ENCODE peak calls at places on chromosomes 16 and 17, in ten cellular contexts. D is right atrium auricular region, N is AG09319, F is mucosa of descending colon, E is neural crest cell, O is HFF-Myc, Z is AG09309, T is left lung, P is colonic mucosa, Y is Peyer's patch. X is an unnamed sample.

GRCh38 chr17:72173475-72174116 is 52.8 kb downstream of the SOX9 start:
- DNase-seq in F (no peak), N (no peak), D (no peak), E (no peak), Z (no peak), P (no peak), T (no peak), O (no peak), Y (no peak), X (no peak)

GRCh38 chr16:19588661-19589060 is 33.2 kb downstream of the VPS35L start:
- DNase-seq in P (no peak), D (no peak), F (no peak), Y (no peak), E (no peak), Z (no peak), O (no peak), N (no peak), T (no peak), X (no peak)

GRCh38 chr17:10631701-10632100 is 25.4 kb downstream of the MYH3 start:
- DNase-seq in T (no peak), E (no peak), Y (no peak), O (no peak), D (no peak), F (no peak), N (no peak), P (no peak), Z (no peak), X (no peak)

GRCh38 chr16:90008708-90009145 is 10.5 kb downstream of the DBNDD1 start:
- DNase-seq in N (no peak), Z (no peak), Y (no peak), E (no peak), T (no peak), O (no peak), F (no peak), P (no peak), D (no peak), X (peak; percentile 48)

GRCh38 chr16:79415983-79416641 is 184.4 kb downstream of the MAF start:
- DNase-seq in O (no peak), Y (no peak), F (no peak), D (no peak), T (no peak), E (no peak), P (no peak), N (no peak), Z (no peak), X (peak; percentile 20)

GRCh38 chr16:11472410-11472809 is 114.3 kb downstream of the LITAF start:
- DNase-seq in Z (no peak), E (no peak), P (no peak), O (no peak), N (no peak), T (no peak), F (no peak), D (no peak), Y (no peak), X (no peak)

GRCh38 chr17:8698142-8699050 is 46.2 kb downstream of the CCDC42 start:
- DNase-seq in E (no peak), F (peak; percentile 42), Y (no peak), T (no peak), P (peak; percentile 32), Z (no peak), N (no peak), O (peak; percentile 54), D (peak; percentile 75), X (no peak)

GRCh38 chr16:48329138-48329537 is 56.1 kb downstream of the SIAH1 start:
- DNase-seq in F (no peak), Y (no peak), O (no peak), N (no peak), D (no peak), E (no peak), T (no peak), Z (no peak), P (no peak), X (no peak)

GRCh38 chr16:46787909-46788308 is 39.8 kb upstream of the MYLK3 start:
- DNase-seq in E (no peak), T (no peak), Y (no peak), F (no peak), O (no peak), P (no peak), D (no peak), N (no peak), Z (no peak), X (no peak)

GRCh38 chr17:71631483-71631882 is 489.3 kb upstream of the SOX9 start:
- DNase-seq in O (no peak), D (no peak), P (no peak), F (no peak), N (no peak), Z (no peak), T (no peak), Y (no peak), E (no peak), X (no peak)

GRCh38 chr17:9329251-9329921 is 246.2 kb downstream of the STX8 start:
- DNase-seq in P (no peak), Z (no peak), D (no peak), N (no peak), E (no peak), T (no peak), O (no peak), F (no peak), Y (no peak), X (no peak)

GRCh38 chr16:54031107-54031760 is 255.4 kb downstream of the IRX3 start:
- DNase-seq in P (no peak), E (no peak), Z (peak; percentile 43), D (no peak), Y (no peak), T (no peak), F (no peak), O (no peak), N (no peak), X (no peak)

GRCh38 chr17:73585583-73585982 is 58.7 kb downstream of the SDK2 start:
- DNase-seq in T (no peak), F (no peak), O (no peak), E (no peak), D (no peak), P (no peak), N (no peak), Y (no peak), Z (no peak), X (no peak)
- TF ChIP-seq CTCF in T (no peak), F (no peak), O (no peak), E (no peak), D (no peak), P (no peak), N (no peak), Y (no peak), Z (no peak), X (no peak)

GRCh38 chr17:79991140-79991923 is 44.3 kb downstream of the TBC1D16 start:
- DNase-seq in D (no peak), E (peak; percentile 77), N (peak; percentile 43), P (peak; percentile 92), T (peak; percentile 95), F (peak; percentile 94), Y (peak; percentile 91), O (no peak), Z (peak; percentile 25), X (peak; percentile 47)
- TF ChIP-seq CTCF in D (peak; percentile 83), E (peak; percentile 74), N (peak; percentile 65), P (peak; percentile 50), T (peak; percentile 29), F (peak; percentile 75), Y (no peak), O (peak; percentile 41), Z (peak; percentile 73), X (peak; percentile 44)

GRCh38 chr17:81905993-81906392 is 4.0 kb downstream of the NPB start:
- DNase-seq in Z (no peak), T (no peak), F (no peak), N (no peak), P (no peak), E (no peak), D (no peak), Y (no peak), O (no peak), X (no peak)

GRCh38 chr17:81907219-81908145 is 3.7 kb downstream of the PCYT2 start:
- DNase-seq in F (no peak), E (no peak), N (no peak), P (no peak), O (no peak), T (no peak), Y (no peak), Z (no peak), D (no peak), X (no peak)

GRCh38 chr17:81904600-81905423 is 2.8 kb downstream of the NPB start:
- DNase-seq in Z (no peak), P (no peak), O (no peak), Y (no peak), E (no peak), T (peak; percentile 58), F (peak; percentile 23), N (no peak), D (no peak), X (no peak)

GRCh38 chr17:81905424-81905875 is 3.4 kb downstream of the NPB start:
- DNase-seq in D (no peak), Y (no peak), N (no peak), E (no peak), O (no peak), T (peak; percentile 70), F (no peak), Z (no peak), P (no peak), X (no peak)

DNA sequence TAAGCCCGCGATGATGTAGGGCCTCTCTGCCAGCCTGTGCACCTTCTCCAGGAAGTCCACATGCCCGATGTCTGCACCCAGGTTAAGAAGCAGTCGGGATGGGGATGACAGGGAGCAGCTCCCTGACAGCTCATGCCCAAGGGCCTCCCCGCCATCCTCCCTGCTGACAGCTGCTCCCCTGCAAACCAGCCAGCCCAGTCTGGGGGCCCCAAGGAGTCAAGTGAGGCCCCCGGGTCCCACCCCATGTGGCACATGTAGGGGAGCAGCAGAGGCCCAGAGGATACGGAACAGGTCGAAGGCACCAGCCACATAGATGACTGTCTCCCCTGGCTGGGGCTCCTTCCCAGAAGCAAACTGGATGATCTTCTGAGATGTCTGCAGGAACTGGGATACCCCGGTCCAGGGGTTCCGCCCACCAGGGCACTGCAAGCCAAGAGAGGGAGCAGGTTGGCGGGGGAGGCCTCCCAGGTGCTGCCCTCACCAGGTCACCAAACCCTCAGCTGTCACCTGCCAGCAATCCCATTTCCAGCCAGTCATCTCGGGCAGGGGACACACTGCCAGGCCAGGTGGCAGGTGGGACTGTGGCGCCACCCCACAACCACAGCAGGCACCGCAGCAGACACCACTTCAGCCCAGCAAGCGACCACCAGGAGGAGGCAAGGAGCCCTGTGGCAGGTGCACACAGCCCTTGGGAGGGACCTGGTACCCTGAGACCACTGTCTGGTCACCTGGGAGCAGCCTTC is 4.6 kb downstream of the PCYT2 start:
- DNase-seq in Y (no peak), O (no peak), T (no peak), F (no peak), E (no peak), P (no peak), Z (no peak), D (no peak), N (no peak), X (no peak)
- TF ChIP-seq CTCF in Y (no peak), O (peak; percentile 2), T (no peak), F (no peak), E (no peak), P (no peak), Z (no peak), D (no peak), N (no peak), X (no peak)

DNA sequence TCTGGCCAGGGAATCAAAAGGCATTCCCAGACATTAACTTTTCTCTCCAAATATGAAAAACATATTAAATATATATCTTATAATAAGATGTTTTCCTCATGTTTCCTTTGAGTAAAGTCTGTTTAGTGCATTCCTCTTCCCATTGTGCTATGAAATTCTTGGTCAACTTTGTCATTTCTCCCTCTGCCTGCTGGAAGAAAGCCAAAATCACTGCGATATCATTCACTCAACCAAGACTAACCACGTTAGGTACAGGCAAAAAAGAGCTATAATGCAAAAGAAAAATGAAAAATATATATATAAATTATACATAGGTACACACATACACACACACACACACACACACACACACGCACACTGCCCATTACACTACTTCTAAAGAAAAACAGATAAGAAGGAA is 71.8 kb upstream of the PSMD7 start:
- DNase-seq in T (no peak), P (no peak), O (no peak), D (no peak), Z (no peak), Y (no peak), N (no peak), E (no peak), F (no peak), X (no peak)
- TF ChIP-seq CTCF in T (no peak), P (no peak), O (no peak), D (no peak), Z (no peak), Y (no peak), N (no peak), E (no peak), F (no peak), X (no peak)

X was measured in natural killer cell.